ENCODE peak calls at places on chromosomes 3 and 15, in five cellular contexts. D is HCT116, Y is tibial artery, N is heart left ventricle, F is IMR-90. S is an unnamed sample. For H3K27me3 and H3K4me1, the result is how much of the 10 kb centered on the place peaks cover.

GRCh38 chr3:123739754-123740153 is 144.4 kb downstream of the MYLK start:
- DNase-seq in D (no peak), Y (no peak), N (no peak), F (peak), S (no peak)

GRCh38 chr15:22960126-22960525 is 20.0 kb downstream of the CYFIP1 start:
- DNase-seq in D (no peak), Y (no peak), N (no peak), F (no peak), S (no peak)

GRCh38 chr3:196219194-196219969 is 3.0 kb downstream of the SLC51A start:
- DNase-seq in D (no peak), Y (peak), N (peak), F (peak), S (peak)

GRCh38 chr3:62732183-62732904 is 142.9 kb downstream of the CADPS start:
- DNase-seq in D (no peak), Y (no peak), N (no peak), F (no peak), S (no peak)

GRCh38 chr15:88975891-88976290 is 62.7 kb upstream of the MFGE8 start:
- DNase-seq in D (no peak), Y (no peak), N (no peak), F (no peak), S (no peak)

GRCh38 chr3:48747703-48748102 is 30.7 kb upstream of the IP6K2 start:
- DNase-seq in D (no peak), Y (no peak), N (peak), F (no peak), S (no peak)

GRCh38 chr3:90080988-90081387 is 973.6 kb downstream of the EPHA3 start:
- DNase-seq in D (no peak), Y (no peak), N (no peak), F (no peak), S (no peak)

GRCh38 chr3:64209866-64210609 is 15.2 kb downstream of the PRICKLE2 start:
- DNase-seq in D (no peak), Y (peak), N (peak), F (no peak), S (peak)

GRCh38 chr3:27081566-27081965 is 287.6 kb downstream of the NEK10 start:
- DNase-seq in D (no peak), Y (no peak), N (no peak), F (no peak), S (no peak)

GRCh38 chr3:71345429-71346027 is 238.0 kb downstream of the FOXP1 start:
- DNase-seq in D (no peak), Y (peak), N (no peak), F (peak), S (no peak)

GRCh38 chr3:130340766-130341165 is 4.7 kb upstream of the COL6A5 start:
- DNase-seq in D (no peak), Y (no peak), N (no peak), F (no peak), S (no peak)

GRCh38 chr15:58267026-58267425 is 128.8 kb downstream of the AQP9 start:
- DNase-seq in D (no peak), Y (no peak), N (no peak), F (no peak), S (no peak)

GRCh38 chr3:146498002-146498736 is 28.8 kb upstream of the PLSCR2 start:
- DNase-seq in D (no peak), Y (no peak), N (no peak), F (no peak), S (no peak)

GRCh38 chr3:68089572-68089991 is 435.2 kb upstream of the SUCLG2 start:
- DNase-seq in D (no peak), Y (no peak), N (no peak), F (peak), S (no peak)

GRCh38 chr3:108430540-108430939 is 79.9 kb downstream of the MYH15 start:
- DNase-seq in D (no peak), Y (no peak), N (no peak), F (no peak), S (no peak)

GRCh38 chr3:125025647-125026046 is 30.1 kb downstream of the HEG1 start:
- DNase-seq in D (no peak), Y (no peak), N (no peak), F (peak), S (no peak)

GRCh38 chr15:64851503-64851840 is 9.8 kb downstream of the PLEKHO2 start:
- DNase-seq in D (no peak), Y (peak), N (no peak), F (peak), S (peak)

GRCh38 chr15:79093352-79093935 is 2.9 kb upstream of the RASGRF1 start:
- DNase-seq in D (no peak), Y (no peak), N (no peak), F (no peak), S (no peak)
- H3K27me3 ChIP-seq in D (under half), Y (under half), N (half or more), F (under half), S (under half)

GRCh38 chr3:58175429-58176184 is 35.2 kb downstream of the DNASE1L3 start:
- DNase-seq in D (no peak), Y (no peak), N (no peak), F (peak), S (no peak)
- H3K4me1 ChIP-seq in D (under half), Y (under half), N (under half), F (under half), S (under half)

GRCh38 chr15:100902436-100903190 is 16.5 kb upstream of the LRRK1 start:
- DNase-seq in D (no peak), Y (peak), N (peak), F (peak), S (peak)

GRCh38 chr15:100909582-100909981 is 9.6 kb upstream of the LRRK1 start:
- DNase-seq in D (no peak), Y (no peak), N (no peak), F (no peak), S (no peak)

GRCh38 chr15:100908466-100908865 is 10.7 kb upstream of the LRRK1 start:
- DNase-seq in D (no peak), Y (no peak), N (no peak), F (no peak), S (no peak)

GRCh38 chr15:100903191-100903590 is 16.0 kb upstream of the LRRK1 start:
- DNase-seq in D (no peak), Y (no peak), N (no peak), F (no peak), S (no peak)

DNA sequence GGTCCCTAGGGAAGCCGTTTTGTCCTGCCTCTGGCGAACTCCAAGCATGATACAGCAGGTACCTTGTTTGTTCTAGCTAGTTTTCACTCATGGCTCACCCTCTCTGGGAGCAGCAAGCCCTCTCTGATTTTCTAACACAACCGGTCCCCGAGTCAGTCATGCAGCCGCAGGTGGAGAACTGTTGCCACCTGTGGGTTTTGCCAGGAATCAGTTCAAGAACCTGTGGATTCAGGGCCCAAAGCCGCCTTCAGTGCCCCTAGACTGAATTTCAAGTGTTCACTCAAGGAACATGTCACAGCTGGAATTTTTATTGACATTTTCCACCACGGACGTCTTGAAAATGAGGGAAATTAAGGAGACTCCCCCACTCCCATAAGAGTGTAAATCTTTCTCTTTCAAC is 13.3 kb upstream of the LRRK1 start:
- DNase-seq in D (no peak), Y (no peak), N (no peak), F (no peak), S (no peak)
- TF ChIP-seq CTCF in D (no peak), Y (no peak), N (no peak), F (no peak), S (no peak)

GRCh38 chr15:86077070-86077469 is 2.6 kb upstream of the AGBL1 start:
- DNase-seq in D (no peak), Y (no peak), N (no peak), F (no peak), S (no peak)
- H3K27me3 ChIP-seq in D (under half), Y (under half), N (under half), F (under half), S (under half)

DNA sequence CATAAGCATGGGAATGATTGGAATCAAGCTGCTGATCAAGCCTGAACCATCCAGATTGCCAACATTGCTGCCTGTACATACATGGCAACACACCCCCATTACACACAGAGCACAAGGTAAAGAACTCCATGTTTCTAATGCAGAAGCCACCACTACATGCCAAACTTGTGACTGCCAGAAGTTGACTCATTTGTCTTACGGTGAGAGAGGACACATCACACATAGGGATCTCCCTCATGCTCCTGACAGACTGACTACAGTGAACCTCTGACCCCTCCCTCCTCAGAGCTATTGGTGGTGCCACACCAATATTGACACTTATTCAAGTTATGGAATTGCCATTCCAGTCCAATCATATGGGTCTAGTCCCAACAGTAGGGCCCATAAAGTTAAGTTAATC is 42.3 kb downstream of the EFHB start:
- DNase-seq in D (no peak), Y (no peak), N (no peak), F (peak), S (no peak)
- H3K4me1 ChIP-seq in D (under half), Y (under half), N (under half), F (under half), S (under half)

S was measured in right atrium auricular region.